ENCODE peak calls at places on chromosomes 2 and 18, in ten cellular contexts. One of them, this sample, is unnamed. For H3K36me3, the result is how much of the 10 kb centered on the place peaks cover.

GRCh38 chr18:67144342-67144741 is 372.2 kb downstream of the DSEL start:
- DNase-seq in GM23338: no peak
- DNase-seq in GM23248: no peak
- DNase-seq in PC-9: no peak
- DNase-seq in HCT116: no peak
- DNase-seq in endothelial cell of umbilical vein: no peak
- DNase-seq in astrocyte: no peak
- DNase-seq in mammary epithelial cell: no peak
- DNase-seq in CD4-positive, alpha-beta memory T cell: no peak
- DNase-seq in transverse colon: no peak
- DNase-seq in this sample: no peak

GRCh38 chr2:118661184-118661583 is 186.3 kb downstream of the EN1 start:
- DNase-seq in endothelial cell of umbilical vein: no peak
- DNase-seq in CD4-positive, alpha-beta memory T cell: no peak
- DNase-seq in mammary epithelial cell: no peak
- DNase-seq in GM23248: peak
- DNase-seq in transverse colon: no peak
- DNase-seq in astrocyte: no peak
- DNase-seq in PC-9: no peak
- DNase-seq in HCT116: no peak
- DNase-seq in GM23338: peak
- DNase-seq in this sample: peak

GRCh38 chr18:286515-287310 is 18.9 kb upstream of the THOC1 start:
- DNase-seq in GM23248: peak
- DNase-seq in astrocyte: peak
- DNase-seq in CD4-positive, alpha-beta memory T cell: no peak
- DNase-seq in transverse colon: no peak
- DNase-seq in mammary epithelial cell: no peak
- DNase-seq in endothelial cell of umbilical vein: peak
- DNase-seq in HCT116: no peak
- DNase-seq in PC-9: no peak
- DNase-seq in GM23338: peak
- DNase-seq in this sample: no peak

GRCh38 chr2:234913208-234913626 is 38.6 kb upstream of the SH3BP4 start:
- DNase-seq in mammary epithelial cell: no peak
- DNase-seq in astrocyte: peak
- DNase-seq in endothelial cell of umbilical vein: no peak
- DNase-seq in CD4-positive, alpha-beta memory T cell: no peak
- DNase-seq in transverse colon: no peak
- DNase-seq in PC-9: no peak
- DNase-seq in HCT116: no peak
- DNase-seq in GM23248: no peak
- DNase-seq in GM23338: no peak
- DNase-seq in this sample: no peak

GRCh38 chr2:45946023-45946422 is 294.5 kb downstream of the PRKCE start:
- DNase-seq in GM23338: no peak
- DNase-seq in GM23248: peak
- DNase-seq in CD4-positive, alpha-beta memory T cell: no peak
- DNase-seq in astrocyte: peak
- DNase-seq in endothelial cell of umbilical vein: no peak
- DNase-seq in HCT116: peak
- DNase-seq in mammary epithelial cell: peak
- DNase-seq in PC-9: peak
- DNase-seq in transverse colon: no peak
- DNase-seq in this sample: peak

GRCh38 chr2:7785700-7786099 is 868.5 kb downstream of the RNF144A start:
- DNase-seq in endothelial cell of umbilical vein: no peak
- DNase-seq in PC-9: no peak
- DNase-seq in HCT116: no peak
- DNase-seq in CD4-positive, alpha-beta memory T cell: no peak
- DNase-seq in GM23338: no peak
- DNase-seq in mammary epithelial cell: no peak
- DNase-seq in transverse colon: no peak
- DNase-seq in astrocyte: no peak
- DNase-seq in GM23248: no peak
- DNase-seq in this sample: no peak

GRCh38 chr2:2850218-2850850 is 519.3 kb upstream of the MYT1L start:
- DNase-seq in GM23338: no peak
- DNase-seq in transverse colon: no peak
- DNase-seq in astrocyte: no peak
- DNase-seq in HCT116: no peak
- DNase-seq in PC-9: no peak
- DNase-seq in CD4-positive, alpha-beta memory T cell: no peak
- DNase-seq in mammary epithelial cell: no peak
- DNase-seq in GM23248: no peak
- DNase-seq in endothelial cell of umbilical vein: no peak
- DNase-seq in this sample: no peak

GRCh38 chr2:173652311-173652710 is 297.6 kb downstream of the CDCA7 start:
- DNase-seq in PC-9: peak
- DNase-seq in endothelial cell of umbilical vein: no peak
- DNase-seq in astrocyte: peak
- DNase-seq in CD4-positive, alpha-beta memory T cell: no peak
- DNase-seq in GM23248: peak
- DNase-seq in transverse colon: no peak
- DNase-seq in HCT116: peak
- DNase-seq in GM23338: no peak
- DNase-seq in mammary epithelial cell: peak
- DNase-seq in this sample: peak

GRCh38 chr2:41846962-41847361 is 200.9 kb upstream of the PKDCC start:
- DNase-seq in mammary epithelial cell: no peak
- DNase-seq in astrocyte: no peak
- DNase-seq in GM23338: no peak
- DNase-seq in CD4-positive, alpha-beta memory T cell: no peak
- DNase-seq in endothelial cell of umbilical vein: no peak
- DNase-seq in HCT116: no peak
- DNase-seq in GM23248: no peak
- DNase-seq in transverse colon: no peak
- DNase-seq in PC-9: no peak
- DNase-seq in this sample: no peak

GRCh38 chr18:50559750-50560680 is at the start of gene MAPK4:
- DNase-seq in HCT116: no peak
- DNase-seq in astrocyte: peak
- DNase-seq in transverse colon: peak
- DNase-seq in endothelial cell of umbilical vein: no peak
- DNase-seq in GM23248: peak
- DNase-seq in PC-9: no peak
- DNase-seq in mammary epithelial cell: peak
- DNase-seq in CD4-positive, alpha-beta memory T cell: no peak
- DNase-seq in GM23338: peak
- DNase-seq in this sample: no peak

GRCh38 chr18:44323125-44323524 is 357.6 kb upstream of the SETBP1 start:
- DNase-seq in HCT116: no peak
- DNase-seq in astrocyte: no peak
- DNase-seq in mammary epithelial cell: no peak
- DNase-seq in GM23338: no peak
- DNase-seq in PC-9: no peak
- DNase-seq in CD4-positive, alpha-beta memory T cell: no peak
- DNase-seq in GM23248: no peak
- DNase-seq in endothelial cell of umbilical vein: no peak
- DNase-seq in transverse colon: no peak
- DNase-seq in this sample: no peak

GRCh38 chr2:42171396-42171971 is 2.3 kb downstream of the EML4 start:
- DNase-seq in GM23248: no peak
- DNase-seq in HCT116: no peak
- DNase-seq in PC-9: no peak
- DNase-seq in transverse colon: no peak
- DNase-seq in endothelial cell of umbilical vein: no peak
- DNase-seq in GM23338: peak
- DNase-seq in CD4-positive, alpha-beta memory T cell: no peak
- DNase-seq in mammary epithelial cell: no peak
- DNase-seq in astrocyte: no peak
- DNase-seq in this sample: no peak

DNA sequence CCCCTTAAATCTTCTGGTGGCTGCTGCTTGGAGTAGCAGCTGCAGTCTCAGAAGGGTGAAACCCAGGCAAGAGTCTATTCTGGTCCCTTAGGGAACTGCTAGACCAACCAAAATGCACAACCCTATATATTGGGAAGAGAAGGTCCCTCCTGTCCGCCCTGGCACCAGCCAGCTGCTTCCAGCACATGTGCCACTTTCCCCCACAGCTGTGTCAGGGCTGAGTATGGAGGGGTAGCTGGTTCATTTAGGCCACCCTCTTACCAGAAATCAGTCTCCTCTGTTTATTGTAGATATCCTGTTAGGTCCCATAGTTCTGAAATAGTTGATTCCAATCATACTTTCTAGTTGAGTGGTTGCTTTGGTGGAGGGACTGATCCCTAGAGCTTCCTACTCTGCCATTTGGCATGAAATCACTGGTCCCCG is 68.9 kb downstream of the BIRC6 start:
- DNase-seq in CD4-positive, alpha-beta memory T cell: no peak
- DNase-seq in GM23248: peak
- DNase-seq in GM23338: peak
- DNase-seq in astrocyte: peak
- DNase-seq in transverse colon: no peak
- DNase-seq in PC-9: no peak
- DNase-seq in HCT116: no peak
- DNase-seq in endothelial cell of umbilical vein: no peak
- DNase-seq in mammary epithelial cell: no peak
- DNase-seq in this sample: peak
- H3K4me3 ChIP-seq in CD4-positive, alpha-beta memory T cell: no peak
- H3K4me3 ChIP-seq in GM23248: peak
- H3K4me3 ChIP-seq in GM23338: no peak
- H3K4me3 ChIP-seq in astrocyte: no peak
- H3K4me3 ChIP-seq in transverse colon: no peak
- H3K4me3 ChIP-seq in PC-9: no peak
- H3K4me3 ChIP-seq in HCT116: no peak
- H3K4me3 ChIP-seq in endothelial cell of umbilical vein: no peak
- H3K4me3 ChIP-seq in mammary epithelial cell: no peak
- H3K4me3 ChIP-seq in this sample: no peak

DNA sequence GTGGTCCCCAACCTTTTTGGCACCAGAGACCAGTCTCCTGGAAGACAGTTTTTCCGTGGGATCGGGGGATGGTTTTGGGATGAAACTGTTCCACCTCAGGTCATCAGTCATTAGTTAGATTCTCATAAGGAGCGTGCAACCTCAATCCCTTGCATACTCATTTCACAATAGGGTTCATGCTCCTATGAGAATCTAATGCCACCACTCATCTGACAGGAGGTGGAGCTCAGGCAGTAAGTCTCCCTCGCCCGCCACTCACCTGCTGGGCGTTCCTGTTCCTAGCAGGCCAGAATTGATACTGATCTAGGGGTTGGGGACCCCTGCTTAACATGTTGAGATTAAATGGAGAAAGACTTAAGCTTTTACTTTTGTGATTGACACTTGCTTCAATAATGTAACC is 9.9 kb downstream of the NABP1 start:
- DNase-seq in GM23248: no peak
- DNase-seq in GM23338: no peak
- DNase-seq in transverse colon: no peak
- DNase-seq in astrocyte: no peak
- DNase-seq in mammary epithelial cell: no peak
- DNase-seq in HCT116: no peak
- DNase-seq in CD4-positive, alpha-beta memory T cell: no peak
- DNase-seq in PC-9: no peak
- DNase-seq in endothelial cell of umbilical vein: no peak
- DNase-seq in this sample: no peak
- H3K36me3 ChIP-seq in GM23248: half or more
- H3K36me3 ChIP-seq in GM23338: under half
- H3K36me3 ChIP-seq in transverse colon: under half
- H3K36me3 ChIP-seq in astrocyte: half or more
- H3K36me3 ChIP-seq in mammary epithelial cell: half or more
- H3K36me3 ChIP-seq in HCT116: under half
- H3K36me3 ChIP-seq in CD4-positive, alpha-beta memory T cell: under half
- H3K36me3 ChIP-seq in PC-9: half or more
- H3K36me3 ChIP-seq in endothelial cell of umbilical vein: under half
- H3K36me3 ChIP-seq in this sample: half or more

GRCh38 chr2:24253303-24253919 is 78.6 kb downstream of the FAM228A start:
- DNase-seq in HCT116: no peak
- DNase-seq in GM23248: peak
- DNase-seq in PC-9: no peak
- DNase-seq in GM23338: peak
- DNase-seq in CD4-positive, alpha-beta memory T cell: no peak
- DNase-seq in astrocyte: peak
- DNase-seq in transverse colon: no peak
- DNase-seq in mammary epithelial cell: peak
- DNase-seq in endothelial cell of umbilical vein: no peak
- DNase-seq in this sample: no peak
- H3K4me3 ChIP-seq in HCT116: no peak
- H3K4me3 ChIP-seq in GM23248: no peak
- H3K4me3 ChIP-seq in PC-9: no peak
- H3K4me3 ChIP-seq in GM23338: no peak
- H3K4me3 ChIP-seq in CD4-positive, alpha-beta memory T cell: no peak
- H3K4me3 ChIP-seq in astrocyte: no peak
- H3K4me3 ChIP-seq in transverse colon: no peak
- H3K4me3 ChIP-seq in mammary epithelial cell: no peak
- H3K4me3 ChIP-seq in endothelial cell of umbilical vein: no peak
- H3K4me3 ChIP-seq in this sample: no peak

GRCh38 chr2:147045113-147045512 is 799.7 kb upstream of the ACVR2A start:
- DNase-seq in GM23338: peak
- DNase-seq in astrocyte: peak
- DNase-seq in HCT116: peak
- DNase-seq in CD4-positive, alpha-beta memory T cell: peak
- DNase-seq in PC-9: no peak
- DNase-seq in endothelial cell of umbilical vein: peak
- DNase-seq in transverse colon: peak
- DNase-seq in mammary epithelial cell: peak
- DNase-seq in GM23248: peak
- DNase-seq in this sample: no peak

GRCh38 chr2:147051814-147052213 is 793.0 kb upstream of the ACVR2A start:
- DNase-seq in mammary epithelial cell: peak
- DNase-seq in CD4-positive, alpha-beta memory T cell: no peak
- DNase-seq in transverse colon: no peak
- DNase-seq in GM23248: no peak
- DNase-seq in endothelial cell of umbilical vein: no peak
- DNase-seq in GM23338: no peak
- DNase-seq in HCT116: no peak
- DNase-seq in astrocyte: no peak
- DNase-seq in PC-9: no peak
- DNase-seq in this sample: no peak

GRCh38 chr2:147051248-147051647 is 793.6 kb upstream of the ACVR2A start:
- DNase-seq in HCT116: no peak
- DNase-seq in transverse colon: no peak
- DNase-seq in GM23248: peak
- DNase-seq in CD4-positive, alpha-beta memory T cell: no peak
- DNase-seq in PC-9: no peak
- DNase-seq in mammary epithelial cell: peak
- DNase-seq in endothelial cell of umbilical vein: no peak
- DNase-seq in astrocyte: no peak
- DNase-seq in GM23338: no peak
- DNase-seq in this sample: no peak

GRCh38 chr2:147046473-147046872 is 798.4 kb upstream of the ACVR2A start:
- DNase-seq in HCT116: no peak
- DNase-seq in endothelial cell of umbilical vein: no peak
- DNase-seq in PC-9: no peak
- DNase-seq in transverse colon: no peak
- DNase-seq in GM23248: no peak
- DNase-seq in GM23338: peak
- DNase-seq in CD4-positive, alpha-beta memory T cell: no peak
- DNase-seq in mammary epithelial cell: no peak
- DNase-seq in astrocyte: no peak
- DNase-seq in this sample: no peak

DNA sequence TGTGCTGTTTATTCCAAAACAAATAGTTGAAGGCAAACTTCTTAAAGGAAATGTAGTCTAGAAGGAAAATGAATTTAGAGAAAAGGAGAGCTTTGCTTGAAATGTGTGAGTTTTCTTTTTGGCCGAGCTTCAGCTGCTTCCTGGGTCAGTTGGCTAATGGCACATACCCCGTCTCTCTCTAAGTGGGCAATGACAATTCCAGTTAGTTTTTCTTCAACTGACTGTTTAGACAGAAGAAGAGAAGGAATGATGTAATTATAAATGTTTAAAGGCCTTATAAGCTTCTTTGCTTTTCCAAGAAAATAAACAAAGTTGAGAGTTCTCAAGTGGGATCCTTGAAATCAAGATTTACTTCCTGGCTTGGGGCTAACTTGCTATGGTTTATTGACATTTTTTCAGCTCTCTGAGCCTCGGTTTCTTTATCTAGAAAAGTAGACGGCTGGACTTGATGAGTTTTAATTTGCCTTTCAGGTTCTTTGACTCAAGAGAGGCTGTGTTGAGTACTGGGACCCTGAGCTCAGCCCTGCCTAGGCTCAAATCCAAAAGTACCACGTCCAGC is 794.9 kb upstream of the ACVR2A start:
- DNase-seq in GM23338: no peak
- DNase-seq in PC-9: no peak
- DNase-seq in mammary epithelial cell: no peak
- DNase-seq in CD4-positive, alpha-beta memory T cell: no peak
- DNase-seq in HCT116: no peak
- DNase-seq in endothelial cell of umbilical vein: no peak
- DNase-seq in GM23248: no peak
- DNase-seq in astrocyte: no peak
- DNase-seq in transverse colon: no peak
- DNase-seq in this sample: peak
- H3K36me3 ChIP-seq in GM23338: under half
- H3K36me3 ChIP-seq in PC-9: under half
- H3K36me3 ChIP-seq in mammary epithelial cell: under half
- H3K36me3 ChIP-seq in CD4-positive, alpha-beta memory T cell: under half
- H3K36me3 ChIP-seq in HCT116: under half
- H3K36me3 ChIP-seq in endothelial cell of umbilical vein: under half
- H3K36me3 ChIP-seq in GM23248: under half
- H3K36me3 ChIP-seq in astrocyte: under half
- H3K36me3 ChIP-seq in transverse colon: under half
- H3K36me3 ChIP-seq in this sample: under half